ENCODE peak calls at places on chromosomes 13 and 19, in six cellular contexts. C, A, Y, J, Q and T are unnamed samples.
A peak's percentile ranks its signal among the peaks of the same experiment; 100 is the strongest.

GRCh38 chr13:42116225-42116624 is 67.8 kb downstream of the DGKH start:
- DNase-seq in C (peak; percentile 39), A (peak; percentile 75), Y (no peak), J (no peak), Q (no peak), T (no peak)

GRCh38 chr19:31963741-31964140 is 381.7 kb upstream of the ZNF507 start:
- DNase-seq in C (no peak), A (no peak), Y (no peak), J (no peak), Q (no peak), T (no peak)

GRCh38 chr13:26629260-26629659 is 71.8 kb downstream of the WASF3 start:
- DNase-seq in C (no peak), A (no peak), Y (no peak), J (no peak), Q (no peak), T (no peak)

GRCh38 chr19:10100163-10100785 is 2.2 kb downstream of the ANGPTL6 start:
- DNase-seq in C (no peak), A (no peak), Y (no peak), J (no peak), Q (no peak), T (no peak)

GRCh38 chr13:40084934-40085333 is 429.5 kb downstream of the COG6 start:
- DNase-seq in C (no peak), A (no peak), Y (no peak), J (no peak), Q (no peak), T (no peak)

GRCh38 chr13:102402292-102402691 is 444 bp upstream of the FGF14 start:
- DNase-seq in C (no peak), A (no peak), Y (no peak), J (no peak), Q (peak; percentile 73), T (no peak)

GRCh38 chr19:13783565-13784500 is 9.6 kb downstream of the C19orf53 start:
- DNase-seq in C (no peak), A (no peak), Y (no peak), J (no peak), Q (no peak), T (no peak)

GRCh38 chr13:86877449-86877848 is 793.7 kb upstream of the SLITRK5 start:
- DNase-seq in C (no peak), A (no peak), Y (no peak), J (no peak), Q (no peak), T (no peak)

GRCh38 chr19:39111593-39112199 is 13.9 kb upstream of the PAK4 start:
- DNase-seq in C (peak; percentile 81), A (peak; percentile 60), Y (no peak), J (no peak), Q (no peak), T (no peak)

GRCh38 chr19:19488875-19489690 is 26.3 kb downstream of the TSSK6 start:
- DNase-seq in C (peak; percentile 52), A (peak; percentile 93), Y (peak; percentile 90), J (peak; percentile 44), Q (peak; percentile 89), T (no peak)

GRCh38 chr19:15776991-15777787 is 10.3 kb upstream of the OR10H5 start:
- DNase-seq in C (no peak), A (no peak), Y (no peak), J (no peak), Q (no peak), T (no peak)

GRCh38 chr13:102812616-102813287 is 13.8 kb downstream of the BIVM start:
- DNase-seq in C (no peak), A (no peak), Y (no peak), J (no peak), Q (no peak), T (no peak)

GRCh38 chr13:70812481-70812880 is 704.2 kb upstream of the KLHL1 start:
- DNase-seq in C (no peak), A (no peak), Y (no peak), J (no peak), Q (no peak), T (no peak)

GRCh38 chr19:31312004-31312403 is 37.2 kb downstream of the TSHZ3 start:
- DNase-seq in C (no peak), A (no peak), Y (no peak), J (no peak), Q (no peak), T (no peak)

GRCh38 chr19:3099347-3100145 is 5.4 kb downstream of the GNA11 start:
- DNase-seq in C (no peak), A (no peak), Y (no peak), J (no peak), Q (no peak), T (peak; percentile 87)

GRCh38 chr19:16160943-16161560 is 12.3 kb downstream of the CIB3 start:
- DNase-seq in C (peak; percentile 93), A (peak; percentile 91), Y (no peak), J (no peak), Q (no peak), T (no peak)

GRCh38 chr19:43780706-43781525 is at the start of gene KCNN4:
- DNase-seq in C (peak; percentile 78), A (peak; percentile 72), Y (no peak), J (no peak), Q (no peak), T (no peak)

GRCh38 chr19:39372047-39372802 is 18.7 kb downstream of the PAF1 start:
- DNase-seq in C (peak; percentile 47), A (no peak), Y (no peak), J (no peak), Q (peak; percentile 92), T (no peak)

GRCh38 chr13:51305558-51305957 is 33.9 kb upstream of the SERPINE3 start:
- DNase-seq in C (peak; percentile 6), A (no peak), Y (no peak), J (no peak), Q (no peak), T (no peak)

GRCh38 chr13:96525715-96526114 is 435.8 kb downstream of the HS6ST3 start:
- DNase-seq in C (no peak), A (no peak), Y (no peak), J (no peak), Q (no peak), T (no peak)

GRCh38 chr19:18571564-18572344 is at the start of gene UBA52:
- DNase-seq in C (peak; percentile 99), A (peak; percentile 91), Y (peak; percentile 97), J (peak; percentile 99), Q (peak; percentile 99), T (peak; percentile 99)

GRCh38 chr13:51955281-51955771 is 55.9 kb downstream of the ATP7B start:
- DNase-seq in C (peak; percentile 51), A (no peak), Y (no peak), J (no peak), Q (no peak), T (no peak)

GRCh38 chr13:37342205-37342604 is 236.7 kb upstream of the CSNK1A1L start:
- DNase-seq in C (no peak), A (no peak), Y (no peak), J (no peak), Q (no peak), T (no peak)

GRCh38 chr13:31179754-31180153 is 18.1 kb upstream of the HSPH1 start:
- DNase-seq in C (no peak), A (no peak), Y (no peak), J (no peak), Q (no peak), T (no peak)

GRCh38 chr13:92224052-92224821 is 825.8 kb downstream of the GPC5 start:
- DNase-seq in C (peak; percentile 71), A (no peak), Y (no peak), J (peak; percentile 82), Q (no peak), T (no peak)

GRCh38 chr13:94323746-94324408 is 155.6 kb downstream of the DCT start:
- DNase-seq in C (no peak), A (no peak), Y (no peak), J (no peak), Q (no peak), T (no peak)

GRCh38 chr19:19746286-19747213 is 13.6 kb upstream of the ZNF14 start:
- DNase-seq in C (no peak), A (no peak), Y (no peak), J (no peak), Q (peak; percentile 40), T (no peak)

GRCh38 chr13:84831666-84832657 is 949.7 kb upstream of the SLITRK1 start:
- DNase-seq in C (no peak), A (no peak), Y (no peak), J (no peak), Q (no peak), T (no peak)
- TF ChIP-seq CTCF in C (no peak), A (no peak), Y (no peak), J (no peak), Q (no peak), T (no peak)

GRCh38 chr19:12495002-12495802 is 10.6 kb upstream of the ZNF709 start:
- DNase-seq in C (peak; percentile 70), A (peak; percentile 92), Y (peak; percentile 82), J (peak; percentile 83), Q (peak; percentile 97), T (peak; percentile 93)
- TF ChIP-seq CTCF in C (no peak), A (peak; percentile 55), Y (peak; percentile 57), J (peak; percentile 42), Q (peak; percentile 59), T (peak; percentile 74)

DNA sequence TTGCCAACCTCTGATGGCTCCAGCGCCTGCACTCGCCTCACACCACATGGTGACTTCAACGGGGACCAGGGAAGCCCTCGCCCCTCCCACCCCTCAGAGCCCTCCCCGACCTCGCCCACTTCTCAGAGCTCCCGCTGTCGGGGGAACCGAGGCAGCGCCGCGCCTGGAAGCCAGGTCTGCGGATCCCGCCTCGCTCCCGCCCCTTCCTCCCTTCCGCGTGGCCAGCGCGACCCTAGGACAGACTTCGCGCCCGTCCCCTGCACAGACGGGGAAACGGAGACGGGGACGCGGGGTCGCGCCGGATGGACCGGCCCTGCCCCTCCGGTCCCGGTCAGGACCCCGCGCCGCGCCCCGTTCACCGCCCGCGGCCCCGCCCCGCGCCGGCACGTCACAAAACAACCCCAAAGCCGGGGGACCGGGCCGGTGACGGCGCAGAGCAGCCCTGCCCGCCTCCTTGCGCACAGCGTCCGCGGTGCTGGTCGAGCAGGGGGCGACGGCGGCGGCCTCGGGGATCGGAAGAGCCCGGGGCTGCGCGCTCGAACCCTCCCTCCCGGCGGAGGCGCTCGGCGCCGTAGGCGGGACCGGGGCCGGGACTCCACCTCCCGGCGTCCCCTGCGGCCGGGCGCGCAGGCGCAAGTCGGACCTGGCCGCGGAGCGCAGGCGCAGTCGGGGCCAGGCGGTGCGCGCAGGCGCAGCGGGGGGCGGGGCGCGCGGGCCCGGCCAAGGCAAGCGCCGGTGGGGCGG is 379 bp upstream of the CDC34 start:
- DNase-seq in C (peak; percentile 83), A (peak; percentile 94), Y (no peak), J (peak; percentile 94), Q (peak; percentile 75), T (peak; percentile 89)
- TF ChIP-seq CTCF in C (no peak), A (no peak), Y (no peak), J (peak; percentile 9), Q (no peak), T (peak; percentile 46)

DNA sequence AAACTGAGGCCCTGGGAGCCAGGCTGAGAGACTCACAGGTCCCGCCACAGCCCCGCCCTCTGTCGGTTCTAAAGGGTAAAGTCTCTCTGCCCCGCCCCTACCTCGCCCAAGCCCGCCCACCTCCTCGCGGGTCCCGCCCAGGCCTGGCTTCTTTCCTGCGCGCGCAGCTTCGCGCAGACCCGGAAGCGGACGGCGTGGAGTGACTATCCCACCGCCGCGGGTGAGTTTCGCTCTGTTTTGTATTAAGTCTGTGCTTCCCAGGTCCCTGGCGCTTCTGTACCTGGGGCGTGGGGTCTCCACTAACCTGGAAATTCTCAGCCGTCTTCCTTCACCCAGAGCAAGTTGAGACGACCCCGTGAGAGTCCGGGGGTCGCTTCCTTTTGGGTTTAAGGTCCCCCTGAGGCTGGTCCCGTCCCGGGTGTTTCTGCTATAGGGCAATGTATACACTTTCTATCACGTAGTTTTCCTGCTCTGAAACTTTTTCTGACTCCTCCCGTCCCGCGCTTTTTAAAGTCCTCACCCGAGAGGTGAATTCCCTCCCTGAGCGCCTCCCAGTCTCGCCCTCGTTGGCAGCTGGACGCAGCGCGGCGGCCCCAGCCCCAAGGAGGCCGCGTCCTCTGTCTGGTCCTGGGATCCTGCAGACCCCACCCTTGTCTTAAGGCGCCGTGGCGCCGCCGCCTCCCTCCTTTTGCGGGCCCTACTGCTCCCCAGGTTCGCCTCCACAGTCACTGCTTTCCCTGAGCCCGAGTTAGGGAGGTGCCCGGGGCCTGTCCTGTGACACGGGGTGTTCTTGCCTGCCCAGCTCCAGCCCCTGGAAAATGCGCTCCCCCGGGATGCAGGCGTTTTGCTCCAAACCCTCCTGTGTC is at the start of gene ZNF765:
- DNase-seq in C (peak; percentile 94), A (peak; percentile 89), Y (peak; percentile 90), J (peak; percentile 90), Q (peak; percentile 95), T (peak; percentile 97)
- TF ChIP-seq CTCF in C (peak; percentile 49), A (peak; percentile 56), Y (peak; percentile 45), J (peak; percentile 40), Q (peak; percentile 59), T (peak; percentile 79)